ENCODE peak calls at places on chromosomes 5 and 9, in seven cellular contexts. C is A673; U is upper lobe of right lung; G is CD4-positive, alpha-beta memory T cell; J is spleen; A is pancreas; W is left ventricle myocardium inferior. V is an unnamed sample.

GRCh38 chr9:75197521-75197920 is 109.2 kb downstream of the OSTF1 start:
- DNase-seq in C (peak; percentile 19), U (no peak), G (no peak), J (no peak), A (no peak), W (no peak), V (no peak)

GRCh38 chr9:93601666-93602065 is 25.3 kb downstream of the PHF2 start:
- DNase-seq in C (no peak), U (no peak), G (no peak), J (no peak), A (no peak), W (no peak), V (no peak)

GRCh38 chr5:166716856-166717492 is 1574.5 kb upstream of the WWC1 start:
- DNase-seq in C (no peak), U (no peak), G (no peak), J (no peak), A (no peak), W (no peak), V (no peak)

GRCh38 chr5:75601567-75601966 is 9.7 kb upstream of the ANKDD1B start:
- DNase-seq in C (no peak), U (no peak), G (no peak), J (no peak), A (no peak), W (no peak), V (no peak)

GRCh38 chr5:93394301-93394700 is 186.7 kb downstream of the NR2F1-AS1 start:
- DNase-seq in C (no peak), U (no peak), G (no peak), J (no peak), A (no peak), W (no peak), V (no peak)

GRCh38 chr5:168315991-168316578 is 24.6 kb downstream of the WWC1 start:
- DNase-seq in C (no peak), U (peak; percentile 71), G (no peak), J (peak; percentile 64), A (peak; percentile 65), W (no peak), V (no peak)

GRCh38 chr5:39619161-39619818 is 194.5 kb upstream of the DAB2 start:
- DNase-seq in C (no peak), U (no peak), G (no peak), J (no peak), A (no peak), W (no peak), V (no peak)

GRCh38 chr9:137167752-137168574 is 1.9 kb downstream of the LRRC26 start:
- DNase-seq in C (no peak), U (no peak), G (no peak), J (no peak), A (no peak), W (no peak), V (peak; percentile 61)

GRCh38 chr5:74092761-74093160 is 466.8 kb downstream of the ARHGEF28 start:
- DNase-seq in C (no peak), U (no peak), G (no peak), J (no peak), A (no peak), W (no peak), V (no peak)

GRCh38 chr5:137310051-137310730 is 188.9 kb downstream of the SPOCK1 start:
- DNase-seq in C (peak; percentile 48), U (no peak), G (no peak), J (no peak), A (no peak), W (no peak), V (no peak)

GRCh38 chr5:17258429-17258828 is 41.0 kb downstream of the BASP1 start:
- DNase-seq in C (no peak), U (no peak), G (no peak), J (no peak), A (no peak), W (no peak), V (no peak)

GRCh38 chr5:77767301-77767700 is 8.8 kb downstream of the TBCA start:
- DNase-seq in C (no peak), U (no peak), G (no peak), J (no peak), A (no peak), W (no peak), V (no peak)

GRCh38 chr9:9552665-9553064 is 1060.1 kb downstream of the PTPRD start:
- DNase-seq in C (no peak), U (no peak), G (no peak), J (no peak), A (no peak), W (no peak), V (no peak)

GRCh38 chr9:35733109-35733541 is 659 bp downstream of the CREB3 start:
- DNase-seq in C (peak; percentile 72), U (no peak), G (no peak), J (no peak), A (no peak), W (no peak), V (no peak)

GRCh38 chr9:121944741-121945191 is 148.3 kb downstream of the TTLL11 start:
- DNase-seq in C (no peak), U (no peak), G (no peak), J (no peak), A (no peak), W (no peak), V (no peak)

GRCh38 chr5:1552469-1553255 is 28.9 kb upstream of the LPCAT1 start:
- DNase-seq in C (no peak), U (peak; percentile 82), G (no peak), J (no peak), A (peak; percentile 58), W (peak; percentile 48), V (peak; percentile 76)

GRCh38 chr9:114271556-114272510 is 51.1 kb upstream of the ORM1 start:
- DNase-seq in C (peak; percentile 73), U (peak; percentile 70), G (no peak), J (peak; percentile 64), A (peak; percentile 59), W (peak; percentile 48), V (peak; percentile 53)

GRCh38 chr9:69758001-69758730 is 1.6 kb downstream of the PTAR1 start:
- DNase-seq in C (no peak), U (no peak), G (no peak), J (no peak), A (no peak), W (no peak), V (no peak)
- H3K4me3 ChIP-seq in C (peak overlapping the region; percentile 63), U (peak overlapping the region; percentile 80), G (no peak overlapping the region), J (no peak overlapping the region), A (no peak overlapping the region), W (peak overlapping the region; percentile 81), V (peak overlapping the region; percentile 64)

GRCh38 chr9:135886147-135886981 is 21.0 kb downstream of the CAMSAP1 start:
- DNase-seq in C (no peak), U (no peak), G (no peak), J (no peak), A (no peak), W (no peak), V (no peak)
- H3K27ac ChIP-seq in C (peak overlapping the region; percentile 49), U (no peak overlapping the region), G (peak overlapping the region; percentile 33), J (no peak overlapping the region), A (no peak overlapping the region), W (peak overlapping the region; percentile 56), V (no peak overlapping the region)

GRCh38 chr9:87337335-87338074 is 160.2 kb upstream of the DAPK1 start:
- DNase-seq in C (peak; percentile 84), U (no peak), G (no peak), J (no peak), A (no peak), W (no peak), V (no peak)
- H3K4me3 ChIP-seq in C (peak overlapping the region; percentile 49), U (peak overlapping the region; percentile 45), G (no peak overlapping the region), J (no peak overlapping the region), A (no peak overlapping the region), W (peak overlapping the region; percentile 52), V (peak overlapping the region; percentile 40)

DNA sequence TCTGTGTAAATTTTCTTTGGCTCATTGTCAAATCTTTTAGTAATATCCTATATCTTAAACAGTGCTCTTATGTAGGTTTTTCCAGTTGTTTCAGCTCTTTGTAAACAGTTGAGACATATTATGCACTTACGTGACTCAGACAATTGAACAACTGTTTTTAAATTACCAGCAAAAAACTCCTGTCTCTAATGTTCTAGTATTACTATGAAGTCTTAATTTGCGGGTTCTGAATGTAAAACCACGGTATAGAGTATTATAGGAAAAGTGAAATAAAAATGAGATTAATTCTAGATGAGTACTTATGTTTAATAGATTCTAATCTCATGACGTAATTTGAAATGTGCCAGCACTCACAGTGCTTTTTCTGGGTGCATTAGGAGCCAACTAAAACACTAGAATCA is 136.0 kb downstream of the GDNF start:
- DNase-seq in C (no peak), U (no peak), G (no peak), J (no peak), A (no peak), W (no peak), V (no peak)
- H3K27ac ChIP-seq in C (peak overlapping the region; percentile 1), U (no peak overlapping the region), G (no peak overlapping the region), J (no peak overlapping the region), A (no peak overlapping the region), W (no peak overlapping the region), V (no peak overlapping the region)

DNA sequence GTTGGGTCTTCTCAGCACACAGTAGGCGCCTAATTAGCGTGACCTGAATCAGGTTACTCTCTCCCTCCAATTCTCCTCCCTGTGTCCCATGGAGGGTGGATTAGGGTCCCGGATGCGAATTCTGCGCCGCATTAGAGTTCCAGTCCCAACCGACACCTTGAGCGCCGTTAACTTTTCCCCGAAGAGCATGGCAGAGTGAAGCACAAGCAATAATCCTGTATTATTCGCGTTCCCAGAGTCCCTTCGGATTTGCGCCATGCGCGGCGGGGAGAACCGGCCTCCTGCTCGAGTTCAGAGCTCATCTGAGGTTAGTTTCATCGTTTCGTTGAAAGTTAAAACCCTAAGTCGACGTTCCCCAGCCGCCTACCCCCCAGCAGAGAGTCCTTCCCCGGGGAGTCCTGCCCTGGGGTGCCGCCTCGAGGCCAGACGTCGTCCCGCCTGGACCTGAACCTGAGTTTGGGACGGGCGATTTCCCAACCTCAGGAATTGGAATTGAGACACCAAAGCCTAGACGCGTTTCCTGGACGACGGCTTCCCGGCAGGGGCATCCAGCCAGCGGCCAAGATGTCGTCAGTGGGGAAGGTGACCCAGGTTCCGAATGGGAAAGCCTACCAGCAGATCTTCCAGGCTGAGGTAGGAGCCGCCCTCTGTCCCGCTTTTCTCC is at the start of gene CCDC180:
- DNase-seq in C (no peak), U (no peak), G (no peak), J (peak; percentile 70), A (peak; percentile 55), W (no peak), V (peak; percentile 53)
- H3K4me3 ChIP-seq in C (no peak within 1 kb of the TSS), U (no peak within 1 kb of the TSS), G (no peak within 1 kb of the TSS), J (no peak within 1 kb of the TSS), A (no peak within 1 kb of the TSS), W (peak within 1 kb of the TSS; percentile 43), V (no peak within 1 kb of the TSS)

DNA sequence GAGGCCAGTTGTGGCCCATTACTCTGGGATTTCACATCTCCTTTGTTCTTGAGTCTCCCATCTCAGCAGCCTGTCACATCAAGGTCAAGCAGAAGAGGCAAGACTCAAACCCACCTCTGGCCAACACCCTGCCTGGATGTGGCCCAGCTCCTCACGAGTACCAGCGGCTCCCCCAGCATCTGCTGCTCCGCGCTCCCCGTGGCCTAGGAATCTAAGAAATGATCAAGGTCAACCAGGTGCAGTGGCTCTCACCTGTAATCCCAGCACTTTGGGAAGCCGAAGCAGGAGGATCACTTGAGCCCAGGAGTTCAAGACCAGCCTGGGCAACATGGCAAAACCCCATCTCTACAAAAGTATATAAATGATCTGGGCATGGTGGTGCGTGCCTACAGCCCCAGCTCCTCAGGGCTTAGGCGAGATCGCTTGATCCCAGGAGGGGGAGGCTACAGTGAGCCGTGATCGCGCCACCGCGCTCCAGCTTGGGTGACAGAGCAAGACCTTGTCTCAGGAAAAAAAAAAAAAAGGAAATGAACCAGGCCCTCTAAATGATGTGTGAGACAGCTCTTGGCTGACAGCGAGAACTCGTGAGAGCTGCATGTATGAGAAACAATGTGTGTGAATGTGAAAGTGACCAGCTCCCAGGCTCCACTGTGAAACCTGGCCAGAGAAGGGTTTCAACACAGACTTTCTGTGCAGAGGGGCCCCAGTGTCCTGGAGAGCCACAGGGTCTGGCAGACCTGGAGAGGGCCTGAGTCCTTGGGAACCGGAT is 61.6 kb upstream of the ANGPTL2 start:
- DNase-seq in C (no peak), U (peak; percentile 61), G (no peak), J (peak; percentile 72), A (peak; percentile 39), W (peak; percentile 58), V (peak; percentile 73)
- H3K27ac ChIP-seq in C (no peak overlapping the region), U (peak overlapping the region; percentile 18), G (no peak overlapping the region), J (no peak overlapping the region), A (no peak overlapping the region), W (peak overlapping the region; percentile 95), V (peak overlapping the region; percentile 93)

V was measured in right cardiac atrium.